ENCODE peak calls at places on chromosomes 12 and 14, in ten cellular contexts. A is endothelial cell of umbilical vein; F is CD4-positive, CD25-positive, alpha-beta regulatory T cell; Y is cardiac muscle cell; H is body of pancreas; X is OCI-LY7; D is fibroblast of lung; C is colonic mucosa; Z is CD8-positive, alpha-beta memory T cell; P is kidney epithelial cell. T is an unnamed sample. For H3K36me3, the result is how much of the 10 kb centered on the place peaks cover.

GRCh38 chr14:55438066-55438683 is 2.2 kb downstream of the TBPL2 start:
- DNase-seq in A (peak), F (no peak), Y (peak), H (peak), X (peak), D (peak), C (peak), Z (no peak), P (peak), T (no peak)

GRCh38 chr12:92764820-92765219 is 62.0 kb downstream of the PLEKHG7 start:
- DNase-seq in A (no peak), F (no peak), Y (peak), H (no peak), X (no peak), D (peak), C (no peak), Z (no peak), P (no peak), T (no peak)

GRCh38 chr14:102592969-102593840 is 756 bp downstream of the RCOR1 start:
- DNase-seq in A (peak), F (peak), Y (peak), H (peak), X (peak), D (peak), C (peak), Z (peak), P (no peak), T (peak)

GRCh38 chr14:63542231-63542999 is 762 bp downstream of the PPP2R5E start:
- DNase-seq in A (peak), F (peak), Y (peak), H (peak), X (peak), D (peak), C (peak), Z (no peak), P (no peak), T (no peak)

GRCh38 chr12:41967668-41968649 is 176.7 kb downstream of the GXYLT1 start:
- DNase-seq in A (peak), F (no peak), Y (peak), H (peak), X (no peak), D (peak), C (no peak), Z (no peak), P (peak), T (no peak)

GRCh38 chr12:124720019-124720686 is 143.5 kb downstream of the SCARB1 start:
- DNase-seq in A (peak), F (no peak), Y (peak), H (no peak), X (no peak), D (peak), C (no peak), Z (no peak), P (peak), T (no peak)

GRCh38 chr12:48356041-48356768 is 5.5 kb upstream of the ZNF641 start:
- DNase-seq in A (peak), F (no peak), Y (no peak), H (no peak), X (no peak), D (no peak), C (no peak), Z (no peak), P (no peak), T (no peak)

GRCh38 chr14:98946995-98947394 is 325.0 kb downstream of the BCL11B start:
- DNase-seq in A (no peak), F (no peak), Y (peak), H (no peak), X (no peak), D (peak), C (no peak), Z (no peak), P (no peak), T (no peak)

GRCh38 chr14:31320216-31320615 is 100.1 kb downstream of the HEATR5A start:
- DNase-seq in A (no peak), F (no peak), Y (no peak), H (no peak), X (no peak), D (no peak), C (no peak), Z (no peak), P (no peak), T (no peak)

GRCh38 chr12:124463341-124463861 is 104.0 kb downstream of the NCOR2 start:
- DNase-seq in A (no peak), F (no peak), Y (no peak), H (peak), X (no peak), D (no peak), C (no peak), Z (no peak), P (no peak), T (no peak)

GRCh38 chr12:19153396-19153795 is 23.9 kb downstream of the PLEKHA5 start:
- DNase-seq in A (no peak), F (no peak), Y (no peak), H (no peak), X (no peak), D (no peak), C (no peak), Z (no peak), P (no peak), T (no peak)

GRCh38 chr14:69101331-69101826 is 51.5 kb downstream of the DCAF5 start:
- DNase-seq in A (peak), F (no peak), Y (peak), H (no peak), X (no peak), D (peak), C (peak), Z (no peak), P (no peak), T (peak)

GRCh38 chr12:89461190-89461589 is 63.4 kb downstream of the GALNT4 start:
- DNase-seq in A (peak), F (no peak), Y (peak), H (no peak), X (no peak), D (no peak), C (no peak), Z (no peak), P (no peak), T (no peak)

GRCh38 chr14:64753374-64753773 is 49.1 kb downstream of the PLEKHG3 start:
- DNase-seq in A (no peak), F (no peak), Y (no peak), H (no peak), X (no peak), D (no peak), C (no peak), Z (no peak), P (no peak), T (peak)

GRCh38 chr12:10717410-10717809 is 5.7 kb downstream of the YBX3 start:
- DNase-seq in A (peak), F (no peak), Y (peak), H (no peak), X (no peak), D (peak), C (no peak), Z (no peak), P (no peak), T (no peak)

GRCh38 chr12:8941691-8942478 is 7.6 kb downstream of the M6PR start:
- DNase-seq in A (no peak), F (no peak), Y (no peak), H (no peak), X (no peak), D (no peak), C (no peak), Z (no peak), P (no peak), T (no peak)

GRCh38 chr12:29844667-29845066 is 60.9 kb upstream of the TMTC1 start:
- DNase-seq in A (no peak), F (no peak), Y (peak), H (no peak), X (no peak), D (no peak), C (no peak), Z (no peak), P (no peak), T (no peak)

GRCh38 chr12:69055280-69055679 is 122.3 kb upstream of the CPM start:
- DNase-seq in A (no peak), F (no peak), Y (no peak), H (no peak), X (no peak), D (no peak), C (no peak), Z (no peak), P (no peak), T (no peak)

GRCh38 chr14:104805326-104805678 is 4.4 kb downstream of the ZBTB42 start:
- DNase-seq in A (no peak), F (no peak), Y (peak), H (peak), X (no peak), D (peak), C (no peak), Z (no peak), P (no peak), T (no peak)

GRCh38 chr12:120397827-120398563 is 29.0 kb upstream of the MSI1 start:
- DNase-seq in A (no peak), F (no peak), Y (no peak), H (peak), X (no peak), D (peak), C (no peak), Z (no peak), P (no peak), T (no peak)

GRCh38 chr12:111624540-111624939 is 25.4 kb upstream of the ATXN2 start:
- DNase-seq in A (no peak), F (no peak), Y (no peak), H (no peak), X (no peak), D (no peak), C (no peak), Z (no peak), P (no peak), T (no peak)

GRCh38 chr14:104520620-104521410 is 58.7 kb upstream of the C14orf180 start:
- DNase-seq in A (no peak), F (no peak), Y (no peak), H (no peak), X (no peak), D (no peak), C (no peak), Z (no peak), P (no peak), T (no peak)

GRCh38 chr12:2319747-2320146 is 267.0 kb downstream of the CACNA1C start:
- DNase-seq in A (no peak), F (no peak), Y (peak), H (no peak), X (no peak), D (peak), C (no peak), Z (no peak), P (no peak), T (no peak)

GRCh38 chr12:100675432-100675831 is 101.9 kb downstream of the GAS2L3 start:
- DNase-seq in A (peak), F (no peak), Y (peak), H (peak), X (no peak), D (peak), C (no peak), Z (no peak), P (peak), T (no peak)

GRCh38 chr12:106774808-106775524 is 484 bp downstream of the RIC8B start:
- DNase-seq in A (peak), F (no peak), Y (no peak), H (no peak), X (no peak), D (no peak), C (no peak), Z (peak), P (no peak), T (no peak)

GRCh38 chr12:71654200-71654599 is 9.4 kb downstream of the ZFC3H1 start:
- DNase-seq in A (no peak), F (no peak), Y (no peak), H (no peak), X (no peak), D (no peak), C (no peak), Z (no peak), P (no peak), T (no peak)
- H3K36me3 ChIP-seq in A (under half), F (half or more), Y (under half), H (under half), X (half or more), D (under half), C (under half), Z (under half), P (under half), T (under half)

GRCh38 chr12:4268549-4269181 is 4.9 kb upstream of the CCND2 start:
- DNase-seq in A (peak), F (no peak), Y (no peak), H (no peak), X (no peak), D (no peak), C (peak), Z (peak), P (no peak), T (no peak)
- H3K4me3 ChIP-seq in A (peak), F (peak), Y (peak), H (no peak), X (peak), D (peak), C (peak), Z (peak), P (peak), T (peak)

DNA sequence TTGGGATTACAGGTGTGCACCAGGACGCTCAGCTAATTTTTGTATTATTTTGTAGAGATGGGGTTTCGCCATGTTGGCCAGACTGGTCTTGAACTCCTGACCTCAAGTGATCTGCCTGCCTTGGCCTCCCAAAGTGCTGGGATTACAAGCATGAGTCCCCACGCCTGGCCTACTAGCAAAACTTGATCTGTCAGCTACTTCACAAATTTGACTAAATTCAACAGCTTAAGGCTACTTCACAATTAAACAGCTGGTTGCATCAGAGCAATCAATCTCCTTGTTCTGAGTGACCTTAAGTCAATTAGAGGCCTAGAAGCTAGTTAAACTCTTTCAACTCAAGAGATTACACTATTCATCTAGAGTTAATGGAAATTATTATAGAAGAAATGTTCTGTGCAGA is 12.2 kb downstream of the COQ10A start:
- DNase-seq in A (no peak), F (no peak), Y (no peak), H (no peak), X (no peak), D (no peak), C (no peak), Z (no peak), P (no peak), T (no peak)
- H3K36me3 ChIP-seq in A (under half), F (half or more), Y (half or more), H (under half), X (half or more), D (under half), C (under half), Z (half or more), P (under half), T (half or more)

DNA sequence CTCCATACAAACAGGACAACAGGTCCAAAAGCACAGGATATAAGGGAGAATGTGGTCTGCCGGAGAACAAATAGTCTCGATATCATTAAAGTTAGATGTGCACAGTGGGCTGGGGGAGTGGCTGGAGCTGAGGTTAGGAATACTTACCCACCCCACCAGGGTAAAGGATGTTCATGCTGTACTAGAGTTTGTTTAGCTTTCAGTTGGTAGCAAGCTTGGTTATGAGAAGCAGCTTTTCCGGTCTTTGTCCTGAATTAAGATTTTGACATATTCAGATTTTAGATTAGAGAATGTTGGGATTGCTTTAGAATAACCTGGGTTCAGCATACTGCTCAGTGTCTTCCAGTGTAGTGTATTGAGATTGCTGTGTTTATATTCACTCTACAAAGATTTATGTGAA is 16.7 kb downstream of the RASSF8 start:
- DNase-seq in A (no peak), F (no peak), Y (no peak), H (no peak), X (no peak), D (no peak), C (no peak), Z (no peak), P (no peak), T (no peak)
- H3K4me3 ChIP-seq in A (no peak), F (no peak), Y (no peak), H (no peak), X (no peak), D (no peak), C (no peak), Z (no peak), P (no peak), T (no peak)

DNA sequence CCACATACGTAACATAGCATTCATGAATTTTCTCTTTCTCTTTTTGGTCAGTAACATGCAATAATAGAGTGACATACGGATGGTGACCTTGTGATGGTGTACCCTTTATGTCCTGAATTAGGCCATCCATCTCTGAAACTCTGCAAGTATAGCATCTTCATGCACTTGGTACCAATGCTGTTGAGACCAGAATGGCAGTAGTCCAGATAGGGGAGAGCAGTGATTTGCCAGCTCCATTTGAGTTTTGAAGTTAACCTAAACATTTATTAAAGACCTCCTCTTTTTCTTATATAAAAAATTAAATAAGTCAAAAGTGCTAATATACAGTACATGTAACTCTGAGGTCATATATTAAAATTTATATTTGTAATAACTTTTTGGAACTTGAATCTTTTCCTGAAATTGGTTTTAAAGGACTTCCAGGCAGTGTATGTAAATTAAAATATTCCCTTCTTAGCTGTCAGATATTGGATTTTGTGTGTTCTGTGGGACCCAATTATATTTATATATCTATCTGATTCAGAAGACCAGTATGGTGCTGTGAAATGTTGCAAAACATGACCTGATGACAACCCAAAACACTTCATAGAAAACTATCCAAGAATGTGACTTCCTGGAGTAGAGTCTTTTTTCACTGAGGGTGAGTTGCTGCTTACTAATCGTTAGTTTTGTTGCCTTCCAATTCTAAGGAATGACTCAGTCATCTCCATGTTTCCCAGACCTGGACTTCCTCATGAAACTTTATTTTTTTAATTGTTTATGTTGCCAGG is 3.5 kb downstream of the ELK3 start:
- DNase-seq in A (peak), F (no peak), Y (peak), H (no peak), X (no peak), D (peak), C (no peak), Z (no peak), P (peak), T (no peak)
- H3K36me3 ChIP-seq in A (under half), F (under half), Y (under half), H (under half), X (under half), D (under half), C (under half), Z (under half), P (under half), T (under half)

T was measured in CD4-positive, alpha-beta memory T cell.